ENCODE peak calls at places on chromosome 9, in seven cellular contexts. One of them, this sample, is unnamed.

GRCh38 chr9:11338130-11338529 is 725.3 kb upstream of the PTPRD start:
- DNase-seq in stimulated activated CD8-positive, alpha-beta memory T cell treated with anti-CD3 and anti-CD28 coated beads, Interleukin-12 subunit alpha, Interleukin-12 subunit beta, amount 100 ng/mL, for 4 hours: no peak
- DNase-seq in GM12865: peak; percentile 0
- DNase-seq in activated CD4-positive, CD25-positive, alpha-beta regulatory T cell: no peak
- DNase-seq in left kidney: no peak
- DNase-seq in GM18507: no peak
- DNase-seq in GM13977: no peak
- DNase-seq in this sample: no peak

GRCh38 chr9:134303601-134304000 is 22.7 kb upstream of the RXRA start:
- DNase-seq in GM12865: no peak
- DNase-seq in left kidney: no peak
- DNase-seq in stimulated activated CD8-positive, alpha-beta memory T cell treated with anti-CD3 and anti-CD28 coated beads, Interleukin-12 subunit alpha, Interleukin-12 subunit beta, amount 100 ng/mL, for 4 hours: no peak
- DNase-seq in activated CD4-positive, CD25-positive, alpha-beta regulatory T cell: no peak
- DNase-seq in GM13977: no peak
- DNase-seq in GM18507: no peak
- DNase-seq in this sample: no peak

GRCh38 chr9:95773061-95773433 is 102.4 kb upstream of the ERCC6L2 start:
- DNase-seq in GM13977: no peak
- DNase-seq in GM18507: no peak
- DNase-seq in GM12865: no peak
- DNase-seq in left kidney: no peak
- DNase-seq in activated CD4-positive, CD25-positive, alpha-beta regulatory T cell: no peak
- DNase-seq in stimulated activated CD8-positive, alpha-beta memory T cell treated with anti-CD3 and anti-CD28 coated beads, Interleukin-12 subunit alpha, Interleukin-12 subunit beta, amount 100 ng/mL, for 4 hours: no peak
- DNase-seq in this sample: no peak

GRCh38 chr9:35827486-35827885 is 1.0 kb downstream of the FAM221B start:
- DNase-seq in left kidney: no peak
- DNase-seq in activated CD4-positive, CD25-positive, alpha-beta regulatory T cell: no peak
- DNase-seq in GM12865: no peak
- DNase-seq in stimulated activated CD8-positive, alpha-beta memory T cell treated with anti-CD3 and anti-CD28 coated beads, Interleukin-12 subunit alpha, Interleukin-12 subunit beta, amount 100 ng/mL, for 4 hours: no peak
- DNase-seq in GM18507: no peak
- DNase-seq in GM13977: no peak
- DNase-seq in this sample: no peak

GRCh38 chr9:79660615-79661014 is 88.8 kb downstream of the TLE4 start:
- DNase-seq in activated CD4-positive, CD25-positive, alpha-beta regulatory T cell: no peak
- DNase-seq in GM18507: no peak
- DNase-seq in left kidney: peak; percentile 60
- DNase-seq in stimulated activated CD8-positive, alpha-beta memory T cell treated with anti-CD3 and anti-CD28 coated beads, Interleukin-12 subunit alpha, Interleukin-12 subunit beta, amount 100 ng/mL, for 4 hours: no peak
- DNase-seq in GM12865: no peak
- DNase-seq in GM13977: no peak
- DNase-seq in this sample: no peak

GRCh38 chr9:6552033-6552737 is 93.3 kb downstream of the GLDC start:
- DNase-seq in left kidney: peak; percentile 37
- DNase-seq in stimulated activated CD8-positive, alpha-beta memory T cell treated with anti-CD3 and anti-CD28 coated beads, Interleukin-12 subunit alpha, Interleukin-12 subunit beta, amount 100 ng/mL, for 4 hours: no peak
- DNase-seq in GM13977: no peak
- DNase-seq in activated CD4-positive, CD25-positive, alpha-beta regulatory T cell: no peak
- DNase-seq in GM12865: no peak
- DNase-seq in GM18507: no peak
- DNase-seq in this sample: no peak

GRCh38 chr9:133113163-133113927 is 7.7 kb downstream of the RALGDS start:
- DNase-seq in GM12865: no peak
- DNase-seq in GM18507: no peak
- DNase-seq in activated CD4-positive, CD25-positive, alpha-beta regulatory T cell: no peak
- DNase-seq in stimulated activated CD8-positive, alpha-beta memory T cell treated with anti-CD3 and anti-CD28 coated beads, Interleukin-12 subunit alpha, Interleukin-12 subunit beta, amount 100 ng/mL, for 4 hours: no peak
- DNase-seq in left kidney: no peak
- DNase-seq in GM13977: no peak
- DNase-seq in this sample: no peak

GRCh38 chr9:127803507-127804352 is 1.0 kb downstream of the FPGS start:
- DNase-seq in activated CD4-positive, CD25-positive, alpha-beta regulatory T cell: no peak
- DNase-seq in GM13977: no peak
- DNase-seq in left kidney: peak; percentile 34
- DNase-seq in GM12865: no peak
- DNase-seq in stimulated activated CD8-positive, alpha-beta memory T cell treated with anti-CD3 and anti-CD28 coated beads, Interleukin-12 subunit alpha, Interleukin-12 subunit beta, amount 100 ng/mL, for 4 hours: no peak
- DNase-seq in GM18507: no peak
- DNase-seq in this sample: peak; percentile 54

GRCh38 chr9:93592389-93593021 is 16.1 kb downstream of the PHF2 start:
- DNase-seq in GM13977: no peak
- DNase-seq in left kidney: peak; percentile 30
- DNase-seq in GM12865: no peak
- DNase-seq in activated CD4-positive, CD25-positive, alpha-beta regulatory T cell: no peak
- DNase-seq in GM18507: no peak
- DNase-seq in stimulated activated CD8-positive, alpha-beta memory T cell treated with anti-CD3 and anti-CD28 coated beads, Interleukin-12 subunit alpha, Interleukin-12 subunit beta, amount 100 ng/mL, for 4 hours: no peak
- DNase-seq in this sample: no peak

GRCh38 chr9:21110708-21111576 is 30.7 kb downstream of the IFNW1 start:
- DNase-seq in stimulated activated CD8-positive, alpha-beta memory T cell treated with anti-CD3 and anti-CD28 coated beads, Interleukin-12 subunit alpha, Interleukin-12 subunit beta, amount 100 ng/mL, for 4 hours: no peak
- DNase-seq in activated CD4-positive, CD25-positive, alpha-beta regulatory T cell: no peak
- DNase-seq in GM12865: peak; percentile 81
- DNase-seq in GM18507: no peak
- DNase-seq in GM13977: peak; percentile 57
- DNase-seq in left kidney: peak; percentile 87
- DNase-seq in this sample: no peak